ENCODE peak calls at places on chromosomes 2 and 18, in nine cellular contexts. One of them, this sample, is unnamed.

GRCh38 chr2:215401896-215402379 is 33.9 kb downstream of the FN1 start:
- DNase-seq in stimulated activated CD4-positive, alpha-beta T cell treated with anti-CD3 and anti-CD28 coated beads, Interleukin-2, amount 100 ng/mL, for 48 hours: no peak
- DNase-seq in globus pallidus: no peak
- DNase-seq in H54: peak; percentile 17
- DNase-seq in T-helper 1 cell: no peak
- DNase-seq in Calu3: no peak
- DNase-seq in GDM1: no peak
- DNase-seq in right cardiac atrium: no peak
- DNase-seq in SHP77: no peak
- DNase-seq in this sample: no peak

GRCh38 chr2:79638943-79639342 is 126.1 kb downstream of the CTNNA2 start:
- DNase-seq in stimulated activated CD4-positive, alpha-beta T cell treated with anti-CD3 and anti-CD28 coated beads, Interleukin-2, amount 100 ng/mL, for 48 hours: no peak
- DNase-seq in globus pallidus: no peak
- DNase-seq in H54: no peak
- DNase-seq in T-helper 1 cell: no peak
- DNase-seq in Calu3: no peak
- DNase-seq in GDM1: no peak
- DNase-seq in right cardiac atrium: no peak
- DNase-seq in SHP77: no peak
- DNase-seq in this sample: no peak

GRCh38 chr2:240571314-240571973 is 3.2 kb downstream of the RNPEPL1 start:
- DNase-seq in stimulated activated CD4-positive, alpha-beta T cell treated with anti-CD3 and anti-CD28 coated beads, Interleukin-2, amount 100 ng/mL, for 48 hours: no peak
- DNase-seq in globus pallidus: no peak
- DNase-seq in H54: no peak
- DNase-seq in T-helper 1 cell: no peak
- DNase-seq in Calu3: no peak
- DNase-seq in GDM1: no peak
- DNase-seq in right cardiac atrium: peak; percentile 29
- DNase-seq in SHP77: no peak
- DNase-seq in this sample: no peak

GRCh38 chr2:233079473-233079877 is 19.3 kb downstream of the INPP5D start:
- DNase-seq in stimulated activated CD4-positive, alpha-beta T cell treated with anti-CD3 and anti-CD28 coated beads, Interleukin-2, amount 100 ng/mL, for 48 hours: no peak
- DNase-seq in globus pallidus: no peak
- DNase-seq in H54: no peak
- DNase-seq in T-helper 1 cell: no peak
- DNase-seq in Calu3: no peak
- DNase-seq in GDM1: no peak
- DNase-seq in right cardiac atrium: no peak
- DNase-seq in SHP77: no peak
- DNase-seq in this sample: no peak

GRCh38 chr18:36366994-36367839 is 69.7 kb downstream of the FHOD3 start:
- DNase-seq in stimulated activated CD4-positive, alpha-beta T cell treated with anti-CD3 and anti-CD28 coated beads, Interleukin-2, amount 100 ng/mL, for 48 hours: no peak
- DNase-seq in globus pallidus: no peak
- DNase-seq in H54: no peak
- DNase-seq in T-helper 1 cell: no peak
- DNase-seq in Calu3: no peak
- DNase-seq in GDM1: no peak
- DNase-seq in right cardiac atrium: peak; percentile 88
- DNase-seq in SHP77: no peak
- DNase-seq in this sample: no peak

GRCh38 chr18:67290421-67290820 is 226.1 kb downstream of the DSEL start:
- DNase-seq in stimulated activated CD4-positive, alpha-beta T cell treated with anti-CD3 and anti-CD28 coated beads, Interleukin-2, amount 100 ng/mL, for 48 hours: no peak
- DNase-seq in globus pallidus: no peak
- DNase-seq in H54: no peak
- DNase-seq in T-helper 1 cell: no peak
- DNase-seq in Calu3: no peak
- DNase-seq in GDM1: no peak
- DNase-seq in right cardiac atrium: no peak
- DNase-seq in SHP77: no peak
- DNase-seq in this sample: no peak

GRCh38 chr2:102069311-102069974 is 73.1 kb upstream of the IL1R1 start:
- DNase-seq in stimulated activated CD4-positive, alpha-beta T cell treated with anti-CD3 and anti-CD28 coated beads, Interleukin-2, amount 100 ng/mL, for 48 hours: no peak
- DNase-seq in globus pallidus: no peak
- DNase-seq in H54: no peak
- DNase-seq in T-helper 1 cell: no peak
- DNase-seq in Calu3: no peak
- DNase-seq in GDM1: no peak
- DNase-seq in right cardiac atrium: peak; percentile 71
- DNase-seq in SHP77: no peak
- DNase-seq in this sample: no peak

GRCh38 chr2:9737053-9737875 is 106.0 kb upstream of the TAF1B start:
- DNase-seq in stimulated activated CD4-positive, alpha-beta T cell treated with anti-CD3 and anti-CD28 coated beads, Interleukin-2, amount 100 ng/mL, for 48 hours: no peak
- DNase-seq in globus pallidus: no peak
- DNase-seq in H54: no peak
- DNase-seq in T-helper 1 cell: no peak
- DNase-seq in Calu3: no peak
- DNase-seq in GDM1: no peak
- DNase-seq in right cardiac atrium: no peak
- DNase-seq in SHP77: no peak
- DNase-seq in this sample: no peak

GRCh38 chr2:227817940-227818568 is 4.4 kb downstream of the CCL20 start:
- DNase-seq in stimulated activated CD4-positive, alpha-beta T cell treated with anti-CD3 and anti-CD28 coated beads, Interleukin-2, amount 100 ng/mL, for 48 hours: peak; percentile 74
- DNase-seq in globus pallidus: no peak
- DNase-seq in H54: peak; percentile 64
- DNase-seq in T-helper 1 cell: peak; percentile 36
- DNase-seq in Calu3: peak; percentile 94
- DNase-seq in GDM1: no peak
- DNase-seq in right cardiac atrium: peak; percentile 69
- DNase-seq in SHP77: no peak
- DNase-seq in this sample: no peak

This sample was measured in D721Med.